ENCODE peak calls at places on chromosomes 11 and 22, in five cellular contexts. One of them, this sample, is unnamed.

GRCh38 chr11:90288207-90288821 is 65.5 kb upstream of the CHORDC1 start:
- DNase-seq in progenitor cell of endocrine pancreas: no peak
- DNase-seq in stimulated activated CD4-positive, alpha-beta T cell treated with anti-CD3 and anti-CD28 coated beads, TNF-alpha, amount 100 ng/mL, for 1 hour: no peak
- DNase-seq in WTC11: no peak
- DNase-seq in neuronal stem cell: peak
- DNase-seq in this sample: peak

GRCh38 chr11:68309621-68310185 is 2.7 kb upstream of the LRP5 start:
- DNase-seq in WTC11: no peak
- DNase-seq in stimulated activated CD4-positive, alpha-beta T cell treated with anti-CD3 and anti-CD28 coated beads, TNF-alpha, amount 100 ng/mL, for 1 hour: no peak
- DNase-seq in progenitor cell of endocrine pancreas: no peak
- DNase-seq in neuronal stem cell: no peak
- DNase-seq in this sample: no peak

GRCh38 chr11:98040061-98040808 is 980.5 kb upstream of the CNTN5 start:
- DNase-seq in WTC11: no peak
- DNase-seq in stimulated activated CD4-positive, alpha-beta T cell treated with anti-CD3 and anti-CD28 coated beads, TNF-alpha, amount 100 ng/mL, for 1 hour: no peak
- DNase-seq in progenitor cell of endocrine pancreas: no peak
- DNase-seq in neuronal stem cell: no peak
- DNase-seq in this sample: no peak

GRCh38 chr22:22784249-22785039 is 103.2 kb upstream of the IGLL5 start:
- DNase-seq in neuronal stem cell: no peak
- DNase-seq in stimulated activated CD4-positive, alpha-beta T cell treated with anti-CD3 and anti-CD28 coated beads, TNF-alpha, amount 100 ng/mL, for 1 hour: no peak
- DNase-seq in WTC11: no peak
- DNase-seq in progenitor cell of endocrine pancreas: no peak
- DNase-seq in this sample: no peak

GRCh38 chr11:129849447-129850130 is 33.9 kb downstream of the TMEM45B start:
- DNase-seq in neuronal stem cell: no peak
- DNase-seq in progenitor cell of endocrine pancreas: no peak
- DNase-seq in WTC11: no peak
- DNase-seq in stimulated activated CD4-positive, alpha-beta T cell treated with anti-CD3 and anti-CD28 coated beads, TNF-alpha, amount 100 ng/mL, for 1 hour: no peak
- DNase-seq in this sample: no peak

GRCh38 chr22:20814221-20814808 is 40.4 kb downstream of the SERPIND1 start:
- DNase-seq in progenitor cell of endocrine pancreas: no peak
- DNase-seq in neuronal stem cell: no peak
- DNase-seq in stimulated activated CD4-positive, alpha-beta T cell treated with anti-CD3 and anti-CD28 coated beads, TNF-alpha, amount 100 ng/mL, for 1 hour: no peak
- DNase-seq in WTC11: no peak
- DNase-seq in this sample: no peak

GRCh38 chr11:106399624-106400023 is 322.2 kb downstream of the AASDHPPT start:
- DNase-seq in stimulated activated CD4-positive, alpha-beta T cell treated with anti-CD3 and anti-CD28 coated beads, TNF-alpha, amount 100 ng/mL, for 1 hour: no peak
- DNase-seq in progenitor cell of endocrine pancreas: no peak
- DNase-seq in WTC11: no peak
- DNase-seq in neuronal stem cell: no peak
- DNase-seq in this sample: no peak

GRCh38 chr11:23727821-23728220 is 769.0 kb upstream of the LUZP2 start:
- DNase-seq in neuronal stem cell: no peak
- DNase-seq in stimulated activated CD4-positive, alpha-beta T cell treated with anti-CD3 and anti-CD28 coated beads, TNF-alpha, amount 100 ng/mL, for 1 hour: no peak
- DNase-seq in progenitor cell of endocrine pancreas: no peak
- DNase-seq in WTC11: no peak
- DNase-seq in this sample: no peak

GRCh38 chr11:132134322-132134721 is 763.9 kb downstream of the NTM start:
- DNase-seq in stimulated activated CD4-positive, alpha-beta T cell treated with anti-CD3 and anti-CD28 coated beads, TNF-alpha, amount 100 ng/mL, for 1 hour: no peak
- DNase-seq in progenitor cell of endocrine pancreas: no peak
- DNase-seq in neuronal stem cell: no peak
- DNase-seq in WTC11: no peak
- DNase-seq in this sample: no peak

GRCh38 chr11:22779850-22780249 is 49.8 kb downstream of the SVIP start:
- DNase-seq in neuronal stem cell: no peak
- DNase-seq in progenitor cell of endocrine pancreas: no peak
- DNase-seq in WTC11: no peak
- DNase-seq in stimulated activated CD4-positive, alpha-beta T cell treated with anti-CD3 and anti-CD28 coated beads, TNF-alpha, amount 100 ng/mL, for 1 hour: no peak
- DNase-seq in this sample: no peak

GRCh38 chr22:24466831-24467249 is 28.3 kb upstream of the UPB1 start:
- DNase-seq in progenitor cell of endocrine pancreas: no peak
- DNase-seq in neuronal stem cell: no peak
- DNase-seq in WTC11: no peak
- DNase-seq in stimulated activated CD4-positive, alpha-beta T cell treated with anti-CD3 and anti-CD28 coated beads, TNF-alpha, amount 100 ng/mL, for 1 hour: no peak
- DNase-seq in this sample: peak

GRCh38 chr11:35009941-35010337 is 93.5 kb downstream of the PDHX start:
- DNase-seq in progenitor cell of endocrine pancreas: no peak
- DNase-seq in neuronal stem cell: no peak
- DNase-seq in stimulated activated CD4-positive, alpha-beta T cell treated with anti-CD3 and anti-CD28 coated beads, TNF-alpha, amount 100 ng/mL, for 1 hour: no peak
- DNase-seq in WTC11: no peak
- DNase-seq in this sample: no peak

GRCh38 chr11:105265859-105266258 is 126.3 kb upstream of the CARD18 start:
- DNase-seq in stimulated activated CD4-positive, alpha-beta T cell treated with anti-CD3 and anti-CD28 coated beads, TNF-alpha, amount 100 ng/mL, for 1 hour: no peak
- DNase-seq in progenitor cell of endocrine pancreas: no peak
- DNase-seq in neuronal stem cell: no peak
- DNase-seq in WTC11: no peak
- DNase-seq in this sample: no peak